ENCODE peak calls at places on chromosomes 1 and 21, in six cellular contexts. Y is astrocyte, Z is SK-N-SH, F is PC-3, D is DND-41, G is HepG2. L is an unnamed sample.

GRCh38 chr1:12478612-12478985 is 139.4 kb downstream of the DHRS3 start:
- DNase-seq in G (no peak), F (no peak), Z (no peak), D (peak; percentile 72), Y (no peak), L (no peak)

GRCh38 chr1:226882631-226883409 is 12.4 kb downstream of the PSEN2 start:
- DNase-seq in G (no peak), Y (peak; percentile 45), D (peak; percentile 6), Z (no peak), F (peak; percentile 72), L (peak; percentile 72)

GRCh38 chr1:2323575-2323974 is 67.8 kb downstream of the MORN1 start:
- DNase-seq in D (no peak), G (no peak), Y (no peak), Z (no peak), F (no peak), L (no peak)

GRCh38 chr1:48223372-48224081 is 1.0 kb downstream of the SLC5A9 start:
- DNase-seq in G (peak; percentile 52), F (no peak), Z (no peak), Y (no peak), D (no peak), L (no peak)

GRCh38 chr1:235357485-235358378 is 9.5 kb upstream of the TBCE start:
- DNase-seq in Z (no peak), F (no peak), D (no peak), G (no peak), Y (no peak), L (no peak)

GRCh38 chr1:30415171-30415940 is 308.0 kb downstream of the MATN1 start:
- DNase-seq in Z (no peak), D (no peak), F (no peak), G (no peak), Y (no peak), L (no peak)

GRCh38 chr1:906532-907420 is 16.9 kb upstream of the SAMD11 start:
- DNase-seq in F (peak; percentile 84), Y (peak; percentile 47), G (no peak), Z (peak; percentile 19), D (no peak), L (peak; percentile 30)

GRCh38 chr1:92759361-92759760 is 25.5 kb downstream of the EVI5 start:
- DNase-seq in G (no peak), Z (no peak), D (no peak), F (no peak), Y (no peak), L (no peak)

GRCh38 chr21:42406201-42406601 is 2.5 kb downstream of the UBASH3A start:
- DNase-seq in D (peak; percentile 88), G (no peak), Z (no peak), F (no peak), Y (no peak), L (peak; percentile 13)

GRCh38 chr1:165869343-165869742 is 41.9 kb downstream of the UCK2 start:
- DNase-seq in Z (no peak), Y (no peak), F (no peak), G (no peak), D (no peak), L (no peak)
- H4K20me1 ChIP-seq in Z (no peaks in the 10 kb centered on the region), Y (peaks cover 66% of the 10 kb centered on the region), F (peaks cover 70% of the 10 kb centered on the region), G (peaks cover 4% of the 10 kb centered on the region), D (peaks cover 21% of the 10 kb centered on the region), L (peaks cover 11% of the 10 kb centered on the region)

GRCh38 chr1:42955311-42956063 is 3.2 kb downstream of the SLC2A1 start:
- DNase-seq in D (no peak), Y (no peak), G (no peak), F (no peak), Z (no peak), L (peak; percentile 38)
- H3K4me1 ChIP-seq in D (peaks cover 57% of the 10 kb centered on the region), Y (peaks cover 51% of the 10 kb centered on the region), G (peaks cover 68% of the 10 kb centered on the region), F (peaks cover 64% of the 10 kb centered on the region), Z (peaks cover 14% of the 10 kb centered on the region), L (peaks cover 71% of the 10 kb centered on the region)

DNA sequence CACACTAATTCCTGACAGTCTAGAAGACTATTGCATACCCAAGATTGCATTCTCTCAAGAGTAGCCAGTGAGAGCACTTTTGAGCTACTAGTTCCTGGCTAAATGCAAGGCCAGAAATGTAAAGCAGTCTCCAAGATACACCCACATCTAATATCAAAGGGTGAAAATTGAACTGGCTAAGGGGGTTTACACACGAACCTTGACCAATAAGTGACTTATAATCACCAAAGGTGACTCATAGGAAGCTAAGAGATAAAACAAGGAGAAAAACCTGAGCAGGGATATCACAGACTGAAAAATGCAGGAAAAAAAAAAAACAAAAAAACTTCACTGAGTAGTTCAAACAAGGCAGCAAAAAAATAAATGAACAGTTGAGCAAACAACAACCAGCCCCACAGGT is 172.2 kb upstream of the RRP15 start:
- DNase-seq in Z (no peak), D (no peak), Y (no peak), G (no peak), F (peak; percentile 55), L (no peak)
- H2AFZ ChIP-seq in Z (no peak overlapping the region), D (no peak overlapping the region), Y (no peak overlapping the region), G (no peak overlapping the region), F (peak overlapping the region; percentile 4), L (no peak overlapping the region)

GRCh38 chr21:26154776-26155175 is 15.8 kb downstream of the APP start:
- DNase-seq in F (no peak), D (no peak), G (no peak), Z (no peak), Y (no peak), L (no peak)

GRCh38 chr21:26157842-26158241 is 12.7 kb downstream of the APP start:
- DNase-seq in Y (no peak), G (no peak), D (no peak), F (no peak), Z (no peak), L (no peak)

GRCh38 chr21:26148834-26149354 is 21.7 kb downstream of the APP start:
- DNase-seq in D (no peak), G (no peak), F (peak; percentile 27), Y (no peak), Z (no peak), L (no peak)

GRCh38 chr21:26148071-26148470 is 22.5 kb downstream of the APP start:
- DNase-seq in F (no peak), Z (no peak), D (peak; percentile 52), G (no peak), Y (no peak), L (no peak)

GRCh38 chr21:26153758-26154157 is 16.8 kb downstream of the APP start:
- DNase-seq in F (no peak), Y (peak; percentile 45), G (no peak), D (no peak), Z (no peak), L (no peak)
- H4K20me1 ChIP-seq in F (peaks cover 62% of the 10 kb centered on the region), Y (peaks cover 74% of the 10 kb centered on the region), G (peaks cover 21% of the 10 kb centered on the region), D (no peaks in the 10 kb centered on the region), Z (peaks cover 9% of the 10 kb centered on the region), L (no peaks in the 10 kb centered on the region)

GRCh38 chr21:45126983-45127382 is 52.6 kb downstream of the ADARB1 start:
- DNase-seq in Y (no peak), D (no peak), G (no peak), F (no peak), Z (no peak), L (no peak)

GRCh38 chr21:45127937-45128336 is 53.6 kb downstream of the ADARB1 start:
- DNase-seq in F (no peak), G (no peak), Z (no peak), D (no peak), Y (no peak), L (no peak)

GRCh38 chr21:45130324-45130774 is 56.0 kb downstream of the ADARB1 start:
- DNase-seq in F (peak; percentile 86), G (no peak), D (no peak), Z (no peak), Y (peak; percentile 64), L (no peak)

GRCh38 chr21:45129231-45129923 is 55.0 kb downstream of the ADARB1 start:
- DNase-seq in Y (peak; percentile 62), Z (no peak), G (no peak), D (no peak), F (peak; percentile 81), L (no peak)

DNA sequence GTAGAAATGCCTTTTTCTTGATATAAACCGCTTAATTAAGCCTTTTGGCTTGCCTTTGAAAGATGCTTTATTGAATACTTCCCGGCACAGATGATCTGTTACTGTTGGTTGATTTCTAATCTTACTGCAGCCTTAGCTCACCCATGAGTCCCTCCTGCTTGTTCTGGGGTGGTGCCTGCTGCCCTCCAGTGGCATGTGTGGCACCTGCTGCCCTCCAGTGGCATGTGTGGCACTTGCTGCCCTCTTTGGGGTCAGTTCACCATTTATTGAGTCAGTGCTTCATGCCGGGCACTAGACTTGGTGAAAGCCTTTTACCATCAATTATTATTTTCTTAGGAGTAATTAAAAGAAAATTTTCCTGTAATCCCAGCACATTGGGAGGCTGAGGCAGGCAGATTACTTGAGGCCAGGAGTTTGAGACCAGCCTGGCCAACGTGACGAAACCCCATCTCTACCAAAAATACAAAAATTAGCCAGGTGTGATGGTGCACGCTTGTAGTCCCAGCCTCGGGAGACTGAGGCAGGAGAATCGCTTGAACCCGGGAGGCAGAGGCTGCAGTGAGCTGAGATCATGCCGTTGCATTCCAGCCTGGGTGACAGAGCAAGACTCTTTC is 54.3 kb downstream of the ADARB1 start:
- DNase-seq in D (peak; percentile 78), G (peak; percentile 59), Y (peak; percentile 36), Z (peak; percentile 87), F (peak; percentile 82), L (peak; percentile 85)
- H3K4me1 ChIP-seq in D (no peaks in the 10 kb centered on the region), G (peaks cover 5% of the 10 kb centered on the region), Y (peaks cover 24% of the 10 kb centered on the region), Z (peaks cover 22% of the 10 kb centered on the region), F (peaks cover 29% of the 10 kb centered on the region), L (peaks cover 38% of the 10 kb centered on the region)

L was measured in OCI-LY7.